ENCODE peak calls at places on chromosomes 16 and 17, in nine cellular contexts. One of them, this sample, is unnamed.

GRCh38 chr16:46898006-46898405 is 13.8 kb downstream of the GPT2 start:
- DNase-seq in lower lobe of right lung: no peak
- DNase-seq in GM23248: no peak
- DNase-seq in suprapubic skin: no peak
- DNase-seq in heart right ventricle: no peak
- DNase-seq in H1: no peak
- DNase-seq in GM23338: no peak
- DNase-seq in body of pancreas: peak; percentile 35
- DNase-seq in upper lobe of right lung: no peak
- DNase-seq in this sample: no peak

GRCh38 chr17:40966848-40967247 is at the start of gene KRT39:
- DNase-seq in lower lobe of right lung: no peak
- DNase-seq in GM23248: no peak
- DNase-seq in suprapubic skin: no peak
- DNase-seq in heart right ventricle: no peak
- DNase-seq in H1: no peak
- DNase-seq in GM23338: no peak
- DNase-seq in body of pancreas: no peak
- DNase-seq in upper lobe of right lung: no peak
- DNase-seq in this sample: no peak

GRCh38 chr16:23578096-23578830 is 17.9 kb downstream of the NDUFAB1 start:
- DNase-seq in lower lobe of right lung: no peak
- DNase-seq in GM23248: peak; percentile 43
- DNase-seq in suprapubic skin: no peak
- DNase-seq in heart right ventricle: no peak
- DNase-seq in H1: no peak
- DNase-seq in GM23338: no peak
- DNase-seq in body of pancreas: no peak
- DNase-seq in upper lobe of right lung: no peak
- DNase-seq in this sample: no peak

GRCh38 chr17:75738218-75738802 is 17.1 kb downstream of the ITGB4 start:
- DNase-seq in lower lobe of right lung: peak; percentile 79
- DNase-seq in GM23248: peak; percentile 55
- DNase-seq in suprapubic skin: no peak
- DNase-seq in heart right ventricle: no peak
- DNase-seq in H1: no peak
- DNase-seq in GM23338: no peak
- DNase-seq in body of pancreas: no peak
- DNase-seq in upper lobe of right lung: no peak
- DNase-seq in this sample: no peak

GRCh38 chr17:35235917-35236316 is 7.0 kb upstream of the SLFN5 start:
- DNase-seq in lower lobe of right lung: no peak
- DNase-seq in GM23248: no peak
- DNase-seq in suprapubic skin: no peak
- DNase-seq in heart right ventricle: no peak
- DNase-seq in H1: no peak
- DNase-seq in GM23338: no peak
- DNase-seq in body of pancreas: no peak
- DNase-seq in upper lobe of right lung: no peak
- DNase-seq in this sample: no peak

GRCh38 chr16:8565498-8565897 is 24.8 kb downstream of the TMEM114 start:
- DNase-seq in lower lobe of right lung: no peak
- DNase-seq in GM23248: no peak
- DNase-seq in suprapubic skin: no peak
- DNase-seq in heart right ventricle: no peak
- DNase-seq in H1: no peak
- DNase-seq in GM23338: peak; percentile 80
- DNase-seq in body of pancreas: no peak
- DNase-seq in upper lobe of right lung: no peak
- DNase-seq in this sample: no peak

GRCh38 chr17:79626156-79626890 is 15.5 kb upstream of the RBFOX3 start:
- DNase-seq in lower lobe of right lung: peak; percentile 16
- DNase-seq in GM23248: no peak
- DNase-seq in suprapubic skin: peak; percentile 59
- DNase-seq in heart right ventricle: peak; percentile 1
- DNase-seq in H1: no peak
- DNase-seq in GM23338: peak; percentile 42
- DNase-seq in body of pancreas: peak; percentile 1
- DNase-seq in upper lobe of right lung: peak; percentile 44
- DNase-seq in this sample: peak; percentile 4

GRCh38 chr16:4175849-4176248 is 59.6 kb upstream of the ADCY9 start:
- DNase-seq in lower lobe of right lung: no peak
- DNase-seq in GM23248: peak; percentile 31
- DNase-seq in suprapubic skin: no peak
- DNase-seq in heart right ventricle: no peak
- DNase-seq in H1: no peak
- DNase-seq in GM23338: no peak
- DNase-seq in body of pancreas: no peak
- DNase-seq in upper lobe of right lung: no peak
- DNase-seq in this sample: no peak

GRCh38 chr16:67399218-67399733 is 6.0 kb upstream of the TPPP3 start:
- DNase-seq in lower lobe of right lung: peak; percentile 73
- DNase-seq in GM23248: peak; percentile 48
- DNase-seq in suprapubic skin: no peak
- DNase-seq in heart right ventricle: no peak
- DNase-seq in H1: peak; percentile 49
- DNase-seq in GM23338: peak; percentile 90
- DNase-seq in body of pancreas: peak; percentile 47
- DNase-seq in upper lobe of right lung: peak; percentile 83
- DNase-seq in this sample: no peak

GRCh38 chr16:17342031-17342430 is 128.7 kb downstream of the XYLT1 start:
- DNase-seq in lower lobe of right lung: no peak
- DNase-seq in GM23248: no peak
- DNase-seq in suprapubic skin: no peak
- DNase-seq in heart right ventricle: no peak
- DNase-seq in H1: no peak
- DNase-seq in GM23338: no peak
- DNase-seq in body of pancreas: no peak
- DNase-seq in upper lobe of right lung: no peak
- DNase-seq in this sample: no peak

GRCh38 chr17:51035436-51035835 is 85.2 kb downstream of the SPAG9 start:
- DNase-seq in lower lobe of right lung: no peak
- DNase-seq in GM23248: peak; percentile 89
- DNase-seq in suprapubic skin: no peak
- DNase-seq in heart right ventricle: no peak
- DNase-seq in H1: no peak
- DNase-seq in GM23338: peak; percentile 58
- DNase-seq in body of pancreas: no peak
- DNase-seq in upper lobe of right lung: no peak
- DNase-seq in this sample: no peak

GRCh38 chr17:794876-795275 is 12.7 kb downstream of the MRM3 start:
- DNase-seq in lower lobe of right lung: peak; percentile 81
- DNase-seq in GM23248: peak; percentile 92
- DNase-seq in suprapubic skin: peak; percentile 94
- DNase-seq in heart right ventricle: peak; percentile 89
- DNase-seq in H1: no peak
- DNase-seq in GM23338: peak; percentile 93
- DNase-seq in body of pancreas: peak; percentile 96
- DNase-seq in upper lobe of right lung: peak; percentile 84
- DNase-seq in this sample: peak; percentile 87

GRCh38 chr17:60231234-60231633 is 81.5 kb downstream of the CA4 start:
- DNase-seq in lower lobe of right lung: no peak
- DNase-seq in GM23248: peak; percentile 62
- DNase-seq in suprapubic skin: no peak
- DNase-seq in heart right ventricle: no peak
- DNase-seq in H1: no peak
- DNase-seq in GM23338: peak; percentile 30
- DNase-seq in body of pancreas: no peak
- DNase-seq in upper lobe of right lung: no peak
- DNase-seq in this sample: no peak

GRCh38 chr17:48510761-48511604 is 19.8 kb downstream of the HOXB1 start:
- DNase-seq in lower lobe of right lung: no peak
- DNase-seq in GM23248: peak; percentile 80
- DNase-seq in suprapubic skin: no peak
- DNase-seq in heart right ventricle: no peak
- DNase-seq in H1: no peak
- DNase-seq in GM23338: no peak
- DNase-seq in body of pancreas: no peak
- DNase-seq in upper lobe of right lung: no peak
- DNase-seq in this sample: no peak

GRCh38 chr17:57881783-57882291 is 32.0 kb upstream of the MRPS23 start:
- DNase-seq in lower lobe of right lung: no peak
- DNase-seq in GM23248: no peak
- DNase-seq in suprapubic skin: no peak
- DNase-seq in heart right ventricle: no peak
- DNase-seq in H1: no peak
- DNase-seq in GM23338: no peak
- DNase-seq in body of pancreas: no peak
- DNase-seq in upper lobe of right lung: no peak
- DNase-seq in this sample: no peak

GRCh38 chr17:57879437-57880085 is 29.7 kb upstream of the MRPS23 start:
- DNase-seq in lower lobe of right lung: no peak
- DNase-seq in GM23248: no peak
- DNase-seq in suprapubic skin: no peak
- DNase-seq in heart right ventricle: no peak
- DNase-seq in H1: no peak
- DNase-seq in GM23338: no peak
- DNase-seq in body of pancreas: peak; percentile 62
- DNase-seq in upper lobe of right lung: no peak
- DNase-seq in this sample: no peak

GRCh38 chr17:57877803-57878202 is 28.0 kb upstream of the MRPS23 start:
- DNase-seq in lower lobe of right lung: no peak
- DNase-seq in GM23248: no peak
- DNase-seq in suprapubic skin: no peak
- DNase-seq in heart right ventricle: no peak
- DNase-seq in H1: no peak
- DNase-seq in GM23338: no peak
- DNase-seq in body of pancreas: no peak
- DNase-seq in upper lobe of right lung: no peak
- DNase-seq in this sample: no peak

GRCh38 chr17:57881143-57881542 is 31.3 kb upstream of the MRPS23 start:
- DNase-seq in lower lobe of right lung: no peak
- DNase-seq in GM23248: peak; percentile 69
- DNase-seq in suprapubic skin: no peak
- DNase-seq in heart right ventricle: peak; percentile 37
- DNase-seq in H1: no peak
- DNase-seq in GM23338: peak; percentile 81
- DNase-seq in body of pancreas: no peak
- DNase-seq in upper lobe of right lung: no peak
- DNase-seq in this sample: no peak

DNA sequence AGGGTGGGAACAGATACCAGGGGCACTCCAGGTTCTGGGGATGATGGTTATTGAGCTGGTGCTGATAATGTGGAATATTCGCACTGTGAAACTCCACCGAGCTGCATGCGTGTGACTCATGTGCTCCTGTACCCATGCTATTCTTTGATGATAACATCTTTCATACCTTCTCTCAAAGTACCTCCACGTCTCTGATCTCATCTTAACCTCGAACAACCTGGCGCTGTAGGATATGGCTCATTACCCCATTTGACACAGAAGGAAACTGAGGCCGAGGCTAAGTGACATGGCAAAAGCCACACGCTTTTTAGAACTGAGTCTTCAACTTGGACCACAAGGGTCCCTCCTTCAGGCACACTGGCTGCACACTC is 30.2 kb upstream of the MRPS23 start:
- DNase-seq in lower lobe of right lung: no peak
- DNase-seq in GM23248: no peak
- DNase-seq in suprapubic skin: no peak
- DNase-seq in heart right ventricle: no peak
- DNase-seq in H1: no peak
- DNase-seq in GM23338: no peak
- DNase-seq in body of pancreas: no peak
- DNase-seq in upper lobe of right lung: no peak
- DNase-seq in this sample: no peak
- H3K4me1 ChIP-seq in lower lobe of right lung: peaks cover 39% of the 10 kb centered on the region
- H3K4me1 ChIP-seq in GM23248: peaks cover 66% of the 10 kb centered on the region
- H3K4me1 ChIP-seq in suprapubic skin: peaks cover 44% of the 10 kb centered on the region
- H3K4me1 ChIP-seq in heart right ventricle: peaks cover 29% of the 10 kb centered on the region
- H3K4me1 ChIP-seq in H1: peaks cover 22% of the 10 kb centered on the region
- H3K4me1 ChIP-seq in GM23338: peaks cover 52% of the 10 kb centered on the region
- H3K4me1 ChIP-seq in body of pancreas: peaks cover 49% of the 10 kb centered on the region
- H3K4me1 ChIP-seq in upper lobe of right lung: peaks cover 20% of the 10 kb centered on the region
- H3K4me1 ChIP-seq in this sample: peaks cover 71% of the 10 kb centered on the region

GRCh38 chr17:78265121-78265520 is 33.7 kb downstream of the TMEM235 start:
- DNase-seq in lower lobe of right lung: no peak
- DNase-seq in GM23248: no peak
- DNase-seq in suprapubic skin: no peak
- DNase-seq in heart right ventricle: no peak
- DNase-seq in H1: no peak
- DNase-seq in GM23338: no peak
- DNase-seq in body of pancreas: no peak
- DNase-seq in upper lobe of right lung: no peak
- DNase-seq in this sample: no peak
- H3K4me1 ChIP-seq in lower lobe of right lung: peaks cover 59% of the 10 kb centered on the region
- H3K4me1 ChIP-seq in GM23248: no peaks in the 10 kb centered on the region
- H3K4me1 ChIP-seq in suprapubic skin: peaks cover 6% of the 10 kb centered on the region
- H3K4me1 ChIP-seq in heart right ventricle: peaks cover 9% of the 10 kb centered on the region
- H3K4me1 ChIP-seq in H1: peaks cover 10% of the 10 kb centered on the region
- H3K4me1 ChIP-seq in GM23338: peaks cover 44% of the 10 kb centered on the region
- H3K4me1 ChIP-seq in body of pancreas: peaks cover 19% of the 10 kb centered on the region
- H3K4me1 ChIP-seq in upper lobe of right lung: peaks cover 46% of the 10 kb centered on the region
- H3K4me1 ChIP-seq in this sample: peaks cover 31% of the 10 kb centered on the region

DNA sequence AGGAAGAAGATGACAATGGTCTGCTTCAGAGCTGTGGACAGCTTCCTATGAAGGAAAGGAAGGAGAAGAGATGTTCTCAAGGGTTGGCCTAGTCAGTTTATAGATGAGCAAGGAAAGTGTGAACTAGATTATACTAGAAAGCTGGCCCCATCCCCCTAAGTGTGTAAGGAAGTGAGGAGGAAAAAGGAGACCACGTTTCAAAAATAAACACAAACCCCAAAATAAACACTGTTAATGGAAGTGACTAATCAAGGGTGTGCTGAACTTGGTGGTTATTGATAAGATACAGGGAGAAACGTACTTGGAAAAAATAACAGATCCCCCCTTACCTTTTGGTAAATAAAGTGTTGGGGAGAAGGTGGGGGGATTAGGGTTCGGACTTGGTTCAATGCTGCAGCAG is 267.1 kb downstream of the SOX9 start:
- DNase-seq in lower lobe of right lung: no peak
- DNase-seq in GM23248: no peak
- DNase-seq in suprapubic skin: no peak
- DNase-seq in heart right ventricle: no peak
- DNase-seq in H1: no peak
- DNase-seq in GM23338: no peak
- DNase-seq in body of pancreas: no peak
- DNase-seq in upper lobe of right lung: no peak
- DNase-seq in this sample: no peak
- H3K4me1 ChIP-seq in lower lobe of right lung: peaks cover 5% of the 10 kb centered on the region
- H3K4me1 ChIP-seq in GM23248: peaks cover 46% of the 10 kb centered on the region
- H3K4me1 ChIP-seq in suprapubic skin: no peaks in the 10 kb centered on the region
- H3K4me1 ChIP-seq in heart right ventricle: no peaks in the 10 kb centered on the region
- H3K4me1 ChIP-seq in H1: no peaks in the 10 kb centered on the region
- H3K4me1 ChIP-seq in GM23338: peaks cover 18% of the 10 kb centered on the region
- H3K4me1 ChIP-seq in body of pancreas: no peaks in the 10 kb centered on the region
- H3K4me1 ChIP-seq in upper lobe of right lung: no peaks in the 10 kb centered on the region
- H3K4me1 ChIP-seq in this sample: peaks cover 6% of the 10 kb centered on the region

GRCh38 chr16:81462683-81463082 is 18.1 kb downstream of the CMIP start:
- DNase-seq in lower lobe of right lung: no peak
- DNase-seq in GM23248: no peak
- DNase-seq in suprapubic skin: no peak
- DNase-seq in heart right ventricle: no peak
- DNase-seq in H1: no peak
- DNase-seq in GM23338: no peak
- DNase-seq in body of pancreas: no peak
- DNase-seq in upper lobe of right lung: no peak
- DNase-seq in this sample: no peak
- H3K4me1 ChIP-seq in lower lobe of right lung: peaks cover 75% of the 10 kb centered on the region
- H3K4me1 ChIP-seq in GM23248: peaks cover 17% of the 10 kb centered on the region
- H3K4me1 ChIP-seq in suprapubic skin: peaks cover 40% of the 10 kb centered on the region
- H3K4me1 ChIP-seq in heart right ventricle: peaks cover 10% of the 10 kb centered on the region
- H3K4me1 ChIP-seq in H1: peaks cover 11% of the 10 kb centered on the region
- H3K4me1 ChIP-seq in GM23338: peaks cover 9% of the 10 kb centered on the region
- H3K4me1 ChIP-seq in body of pancreas: peaks cover 36% of the 10 kb centered on the region
- H3K4me1 ChIP-seq in upper lobe of right lung: peaks cover 59% of the 10 kb centered on the region
- H3K4me1 ChIP-seq in this sample: peaks cover 46% of the 10 kb centered on the region